ENCODE peak calls at places on chromosomes 7 and 10, in four cellular contexts. N, I, K and H are unnamed samples.
A peak's percentile ranks its signal among the peaks of the same experiment; 100 is the strongest.

GRCh38 chr10:124681626-124682552 is 62.3 kb downstream of the FAM53B start:
- DNase-seq in K (no peak), N (no peak), I (no peak), H (no peak)

GRCh38 chr10:100728928-100729876 is 16.2 kb upstream of the PAX2 start:
- DNase-seq in N (peak; percentile 70), I (peak; percentile 80), K (no peak), H (no peak)

GRCh38 chr10:53395449-53395848 is 622.9 kb upstream of the MBL2 start:
- DNase-seq in N (no peak), I (no peak), K (no peak), H (no peak)

GRCh38 chr7:139078399-139078798 is 31.1 kb downstream of the ZC3HAV1 start:
- DNase-seq in I (no peak), N (no peak), K (no peak), H (no peak)

GRCh38 chr10:121700416-121700815 is 102.2 kb upstream of the FGFR2 start:
- DNase-seq in K (no peak), I (no peak), N (no peak), H (no peak)

GRCh38 chr7:101094791-101095375 is 9.6 kb downstream of the TRIM56 start:
- DNase-seq in K (no peak), I (peak; percentile 78), N (peak; percentile 60), H (no peak)

GRCh38 chr7:107931740-107932515 is 40.9 kb downstream of the DLD start:
- DNase-seq in K (no peak), I (no peak), N (no peak), H (no peak)

GRCh38 chr10:63819753-63820347 is 298.6 kb downstream of the REEP3 start:
- DNase-seq in I (peak; percentile 74), N (peak; percentile 74), K (no peak), H (peak; percentile 65)

GRCh38 chr10:5089869-5090268 is 4.3 kb upstream of the AKR1C3 start:
- DNase-seq in I (no peak), K (no peak), N (peak; percentile 7), H (no peak)

GRCh38 chr10:1119501-1119900 is 63.3 kb downstream of the WDR37 start:
- DNase-seq in K (no peak), N (no peak), I (no peak), H (no peak)

GRCh38 chr7:20624666-20625385 is 9.4 kb downstream of the ABCB5 start:
- DNase-seq in I (no peak), N (no peak), K (no peak), H (no peak)

GRCh38 chr7:66353547-66353946 is 148.4 kb downstream of the TPST1 start:
- DNase-seq in K (no peak), N (no peak), I (no peak), H (no peak)

GRCh38 chr7:68269410-68269809 is 1272.8 kb downstream of the TYW1 start:
- DNase-seq in I (no peak), N (no peak), K (no peak), H (no peak)

GRCh38 chr10:79295593-79295992 is 51.7 kb upstream of the PPIF start:
- DNase-seq in I (no peak), N (no peak), K (no peak), H (no peak)

GRCh38 chr7:130458256-130458655 is 17.4 kb upstream of the CEP41 start:
- DNase-seq in I (no peak), N (no peak), K (no peak), H (no peak)

GRCh38 chr10:408223-408622 is 273.0 kb downstream of the ZMYND11 start:
- DNase-seq in K (peak; percentile 37), N (no peak), I (no peak), H (no peak)

GRCh38 chr7:41779918-41780317 is 77.0 kb upstream of the INHBA start:
- DNase-seq in I (no peak), K (no peak), N (no peak), H (no peak)

GRCh38 chr7:22943997-22944396 is 69.9 kb downstream of the HYCC1 start:
- DNase-seq in N (no peak), K (no peak), I (no peak), H (peak; percentile 6)

GRCh38 chr10:29163746-29164145 is 125.1 kb upstream of the LYZL1 start:
- DNase-seq in I (no peak), N (no peak), K (no peak), H (no peak)